ENCODE peak calls at places on chromosomes 6 and 20, in four cellular contexts. F is HepG2, I is GM23248, B is astrocyte. C is an unnamed sample.

GRCh38 chr6:151452750-151453427 is 963 bp upstream of the RMND1 start:
- DNase-seq in B (peak; percentile 18), F (no peak), I (peak; percentile 66), C (peak; percentile 4)

GRCh38 chr6:143680157-143680556 is 2.4 kb downstream of the PHACTR2 start:
- DNase-seq in I (peak; percentile 50), B (no peak), F (no peak), C (no peak)

GRCh38 chr6:163255265-163255664 is 159.3 kb upstream of the QKI start:
- DNase-seq in I (no peak), B (no peak), F (no peak), C (no peak)

GRCh38 chr6:117451607-117452164 is 25.9 kb upstream of the ROS1 start:
- DNase-seq in I (peak; percentile 14), B (no peak), F (no peak), C (peak; percentile 8)

GRCh38 chr6:159595173-159595572 is 97.9 kb downstream of the SOD2 start:
- DNase-seq in F (no peak), B (peak; percentile 55), I (peak; percentile 87), C (no peak)

GRCh38 chr6:43254846-43255245 is 11.6 kb downstream of the TTBK1 start:
- DNase-seq in F (no peak), I (no peak), B (no peak), C (no peak)

GRCh38 chr20:17878912-17879602 is 89.5 kb downstream of the SNX5 start:
- DNase-seq in B (no peak), I (no peak), F (no peak), C (peak; percentile 55)

GRCh38 chr6:77448546-77448945 is 14.7 kb downstream of the HTR1B start:
- DNase-seq in F (no peak), I (no peak), B (no peak), C (no peak)

GRCh38 chr6:41451515-41452163 is 94.5 kb upstream of the FOXP4 start:
- DNase-seq in F (no peak), B (no peak), I (peak; percentile 83), C (no peak)

GRCh38 chr6:148529010-148529409 is 186.4 kb downstream of the SASH1 start:
- DNase-seq in B (no peak), F (no peak), I (peak; percentile 30), C (no peak)

GRCh38 chr6:148528292-148528691 is 185.7 kb downstream of the SASH1 start:
- DNase-seq in F (no peak), B (no peak), I (peak; percentile 33), C (peak; percentile 61)

GRCh38 chr6:148532698-148533097 is 190.1 kb downstream of the SASH1 start:
- DNase-seq in I (no peak), F (no peak), B (no peak), C (no peak)

GRCh38 chr6:148530976-148531375 is 188.3 kb downstream of the SASH1 start:
- DNase-seq in I (peak; percentile 24), B (peak; percentile 71), F (no peak), C (peak; percentile 17)

GRCh38 chr6:148530394-148530923 is 187.8 kb downstream of the SASH1 start:
- DNase-seq in I (peak; percentile 95), F (no peak), B (peak; percentile 95), C (peak; percentile 89)
- H3K36me3 ChIP-seq in I (peaks cover 74% of the 10 kb centered on the region), F (peaks cover 21% of the 10 kb centered on the region), B (peaks cover 24% of the 10 kb centered on the region), C (peaks cover 23% of the 10 kb centered on the region)

GRCh38 chr20:728022-728944 is 40.0 kb downstream of the SLC52A3 start:
- DNase-seq in B (peak; percentile 6), F (peak; percentile 51), I (peak; percentile 62), C (peak; percentile 69)
- TF ChIP-seq EZH2 in B (peak; percentile 71), F (peak; percentile 40), I (peak; percentile 86), C (no peak)

DNA sequence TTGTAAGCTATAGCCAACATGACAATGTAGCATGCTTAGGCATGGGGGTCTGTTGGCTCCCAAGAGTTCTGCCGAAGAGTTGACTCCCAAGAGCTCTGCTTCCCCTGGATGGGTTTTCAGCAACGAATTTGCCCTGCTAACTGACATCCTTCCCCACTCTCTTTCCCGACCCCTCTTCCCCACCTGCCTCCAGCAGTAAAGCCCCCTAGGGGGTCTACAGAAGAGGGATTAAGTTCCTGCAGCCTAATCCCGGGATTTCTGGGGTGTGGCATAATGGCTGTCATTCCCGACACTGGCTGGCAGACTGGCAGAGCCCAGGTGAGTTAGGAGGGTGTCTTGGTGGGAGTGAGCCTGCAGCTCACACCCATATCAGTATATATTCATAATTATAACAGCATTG is 121.0 kb upstream of the ZNF184 start:
- DNase-seq in F (no peak), I (no peak), B (no peak), C (no peak)
- H3K4me3 ChIP-seq in F (peak overlapping the region; percentile 58), I (no peak overlapping the region), B (no peak overlapping the region), C (peak overlapping the region; percentile 51)

GRCh38 chr6:108993876-108994275 is 100.8 kb downstream of the SESN1 start:
- DNase-seq in I (no peak), B (no peak), F (no peak), C (no peak)
- H3K36me3 ChIP-seq in I (peaks cover 56% of the 10 kb centered on the region), B (peaks cover 23% of the 10 kb centered on the region), F (peaks cover 16% of the 10 kb centered on the region), C (no peaks in the 10 kb centered on the region)

GRCh38 chr20:48826883-48827771 is 672 bp downstream of the PREX1 start:
- DNase-seq in B (no peak), I (peak; percentile 36), F (no peak), C (peak; percentile 73)
- TF ChIP-seq EZH2 in B (peak; percentile 11), I (peak; percentile 81), F (peak; percentile 98), C (no peak)

GRCh38 chr6:122012576-122012975 is 386.9 kb upstream of the HSF2 start:
- DNase-seq in B (peak; percentile 64), I (peak; percentile 67), F (no peak), C (no peak)

GRCh38 chr6:122005661-122006060 is 393.8 kb upstream of the HSF2 start:
- DNase-seq in B (peak; percentile 11), I (peak; percentile 1), F (no peak), C (no peak)

GRCh38 chr6:122008105-122009100 is 391.0 kb upstream of the HSF2 start:
- DNase-seq in I (peak; percentile 78), F (no peak), B (peak; percentile 57), C (peak; percentile 6)

GRCh38 chr6:122007366-122007765 is 392.1 kb upstream of the HSF2 start:
- DNase-seq in F (no peak), I (peak; percentile 8), B (no peak), C (peak; percentile 93)
- H3K4me3 ChIP-seq in F (no peak overlapping the region), I (no peak overlapping the region), B (no peak overlapping the region), C (no peak overlapping the region)

DNA sequence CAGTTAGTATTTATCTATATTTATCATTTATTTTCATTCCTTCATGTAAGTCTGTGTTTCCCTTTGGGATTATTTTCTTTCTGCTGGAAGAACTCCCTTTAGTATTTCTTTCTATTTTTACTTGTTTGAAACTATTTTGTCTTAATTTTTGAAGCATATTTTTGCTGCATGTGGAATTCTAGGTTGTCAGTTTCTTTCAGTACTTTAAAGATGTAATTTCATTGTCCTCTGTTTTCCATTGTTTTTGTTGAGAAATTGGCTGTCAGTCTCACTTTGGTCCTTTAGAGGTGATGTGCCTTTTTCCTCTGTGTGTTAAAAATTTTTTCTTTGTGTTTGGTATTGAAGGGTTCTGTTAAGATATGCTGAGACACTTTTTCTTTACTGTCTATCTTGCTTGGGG is 17.1 kb downstream of the RNF182 start:
- DNase-seq in I (peak; percentile 15), F (no peak), B (no peak), C (no peak)
- H3K36me3 ChIP-seq in I (no peaks in the 10 kb centered on the region), F (no peaks in the 10 kb centered on the region), B (no peaks in the 10 kb centered on the region), C (peaks cover 4% of the 10 kb centered on the region)

DNA sequence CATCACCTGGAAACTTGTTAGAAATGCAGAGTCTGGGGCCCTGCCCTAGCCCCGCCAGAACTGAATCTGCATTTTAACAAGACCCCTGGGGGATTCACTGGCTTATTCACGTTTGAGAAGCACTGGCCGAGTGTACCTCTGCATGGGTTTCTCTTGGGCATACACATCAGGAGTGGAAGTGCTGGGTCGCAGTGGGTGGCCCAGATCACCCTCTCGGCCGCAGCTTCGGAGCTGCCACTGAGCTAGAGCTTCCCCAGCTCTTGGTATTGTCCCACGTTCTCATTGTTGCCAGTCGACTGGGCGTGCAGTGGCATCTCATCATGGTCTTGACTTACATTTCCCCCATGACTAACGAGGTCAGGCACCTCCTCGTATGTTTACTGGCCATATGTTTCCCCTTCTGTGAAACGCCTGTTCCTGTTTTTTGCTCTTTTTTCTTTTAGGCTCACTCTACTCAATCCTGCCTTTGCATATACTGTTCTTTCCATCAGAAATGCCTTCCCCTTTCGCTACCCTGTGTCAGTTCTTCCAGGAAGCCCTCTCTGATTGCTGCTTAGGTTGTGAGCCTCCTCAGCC is 3.0 kb upstream of the DLGAP4 start:
- DNase-seq in B (no peak), F (no peak), I (no peak), C (no peak)
- TF ChIP-seq EZH2 in B (no peak), F (no peak), I (no peak), C (no peak)